ENCODE peak calls at places on chromosomes 11 and 22, in four cellular contexts. M is posterior cingulate gyrus, Q is Kasumi-1, X is GM12865. J is an unnamed sample.

GRCh38 chr22:44609589-44609988 is 92.4 kb upstream of the PRR5 start:
- DNase-seq in Q (no peak), M (no peak), X (no peak), J (no peak)

GRCh38 chr22:41893591-41894375 is 21.1 kb downstream of the SHISA8 start:
- DNase-seq in X (no peak), M (no peak), Q (no peak), J (no peak)

GRCh38 chr11:122007611-122008071 is 108.4 kb downstream of the BLID start:
- DNase-seq in X (no peak), Q (no peak), M (peak), J (no peak)

GRCh38 chr22:45709004-45709739 is 37.5 kb downstream of the ATXN10 start:
- DNase-seq in Q (no peak), M (no peak), X (no peak), J (no peak)

GRCh38 chr11:84800755-84801346 is 826.3 kb downstream of the DLG2 start:
- DNase-seq in X (no peak), Q (peak), M (no peak), J (no peak)

GRCh38 chr11:104380358-104380757 is 216.4 kb upstream of the PDGFD start:
- DNase-seq in M (no peak), X (no peak), Q (no peak), J (no peak)

GRCh38 chr11:94793002-94793401 is 24.8 kb downstream of the AMOTL1 start:
- DNase-seq in M (no peak), X (no peak), Q (no peak), J (no peak)

GRCh38 chr11:66646875-66647274 is 8.4 kb downstream of the RBM4 start:
- DNase-seq in M (no peak), X (no peak), Q (no peak), J (no peak)

GRCh38 chr22:43042101-43042780 is 27.3 kb upstream of the PACSIN2 start:
- DNase-seq in M (no peak), Q (no peak), X (no peak), J (no peak)

GRCh38 chr22:32987081-32987631 is 71.0 kb downstream of the SYN3 start:
- DNase-seq in X (no peak), M (peak), Q (no peak), J (no peak)

GRCh38 chr11:68761801-68762200 is 10.5 kb upstream of the TESMIN start:
- DNase-seq in M (no peak), Q (no peak), X (no peak), J (no peak)

GRCh38 chr11:35730254-35730653 is 67.7 kb downstream of the TRIM44 start:
- DNase-seq in X (no peak), M (no peak), Q (no peak), J (no peak)

GRCh38 chr11:26896716-26897115 is 97.2 kb upstream of the FIBIN start:
- DNase-seq in Q (no peak), X (no peak), M (no peak), J (no peak)

GRCh38 chr11:76770642-76771445 is 12.3 kb upstream of the TSKU start:
- DNase-seq in M (no peak), X (peak), Q (no peak), J (no peak)

GRCh38 chr22:46514592-46515207 is 22.7 kb downstream of the CELSR1 start:
- DNase-seq in Q (no peak), X (no peak), M (no peak), J (no peak)

GRCh38 chr11:76700177-76701100 is 29.9 kb upstream of the LRRC32 start:
- DNase-seq in X (no peak), Q (peak), M (no peak), J (peak)

GRCh38 chr22:27554106-27554814 is 247.3 kb downstream of the MN1 start:
- DNase-seq in Q (no peak), X (no peak), M (no peak), J (no peak)

GRCh38 chr11:38226684-38227083 is 1628.6 kb upstream of the RAG2 start:
- DNase-seq in M (no peak), Q (no peak), X (no peak), J (no peak)

GRCh38 chr11:111777094-111778046 is 11.2 kb upstream of the PPP2R1B start:
- DNase-seq in X (peak), Q (peak), M (no peak), J (peak)

GRCh38 chr11:120432056-120433018 is 79.2 kb upstream of the GRIK4 start:
- DNase-seq in X (peak), M (no peak), Q (peak), J (peak)

GRCh38 chr22:19984201-19984753 is 32.3 kb downstream of the ARVCF start:
- DNase-seq in M (no peak), X (peak), Q (no peak), J (no peak)

GRCh38 chr11:65446446-65447277 is 24.1 kb downstream of the NEAT1 start:
- DNase-seq in M (no peak), X (no peak), Q (no peak), J (no peak)

GRCh38 chr11:101428918-101429317 is 154.9 kb downstream of the TRPC6 start:
- DNase-seq in Q (peak), X (peak), M (no peak), J (no peak)

GRCh38 chr22:33781396-33781795 is 138.9 kb downstream of the LARGE1 start:
- DNase-seq in X (no peak), Q (no peak), M (no peak), J (no peak)

GRCh38 chr11:57340228-57340627 is 2.1 kb downstream of the P2RX3 start:
- DNase-seq in X (no peak), Q (peak), M (no peak), J (no peak)

GRCh38 chr22:40043086-40043485 is 48.3 kb downstream of the FAM83F start:
- DNase-seq in M (no peak), X (no peak), Q (no peak), J (no peak)

J was measured in pulmonary artery endothelial cell.